ENCODE peak calls at places on chromosomes 1 and 21, in six cellular contexts. One of them, this sample, is unnamed.

GRCh38 chr1:20472860-20473711 is 12.9 kb downstream of the CAMK2N1 start:
- DNase-seq in lung: no peak
- DNase-seq in A549: peak; percentile 87
- DNase-seq in adipocyte: peak; percentile 57
- DNase-seq in PC-3: no peak
- DNase-seq in tibial artery: no peak
- DNase-seq in this sample: no peak

GRCh38 chr1:201019321-201019977 is 4.1 kb downstream of the KIF21B start:
- DNase-seq in lung: peak; percentile 83
- DNase-seq in A549: peak; percentile 84
- DNase-seq in adipocyte: peak; percentile 25
- DNase-seq in PC-3: peak; percentile 73
- DNase-seq in tibial artery: peak; percentile 54
- DNase-seq in this sample: no peak

GRCh38 chr1:188489336-188490112 is 1660.8 kb downstream of the PLA2G4A start:
- DNase-seq in lung: no peak
- DNase-seq in A549: peak; percentile 68
- DNase-seq in adipocyte: peak; percentile 57
- DNase-seq in PC-3: peak; percentile 88
- DNase-seq in tibial artery: no peak
- DNase-seq in this sample: peak; percentile 29

GRCh38 chr1:158180741-158181576 is at the start of gene CD1D:
- DNase-seq in lung: peak; percentile 37
- DNase-seq in A549: no peak
- DNase-seq in adipocyte: peak; percentile 36
- DNase-seq in PC-3: no peak
- DNase-seq in tibial artery: peak; percentile 42
- DNase-seq in this sample: no peak

GRCh38 chr1:28190337-28190979 is 14.0 kb upstream of the PTAFR start:
- DNase-seq in lung: no peak
- DNase-seq in A549: peak; percentile 57
- DNase-seq in adipocyte: peak; percentile 13
- DNase-seq in PC-3: peak; percentile 24
- DNase-seq in tibial artery: no peak
- DNase-seq in this sample: no peak

GRCh38 chr1:31161571-31161970 is 78.1 kb downstream of the NKAIN1 start:
- DNase-seq in lung: no peak
- DNase-seq in A549: no peak
- DNase-seq in adipocyte: no peak
- DNase-seq in PC-3: no peak
- DNase-seq in tibial artery: no peak
- DNase-seq in this sample: no peak

GRCh38 chr1:30377230-30378022 is 346.0 kb downstream of the MATN1 start:
- DNase-seq in lung: no peak
- DNase-seq in A549: no peak
- DNase-seq in adipocyte: no peak
- DNase-seq in PC-3: no peak
- DNase-seq in tibial artery: no peak
- DNase-seq in this sample: peak; percentile 4

GRCh38 chr1:94258873-94259331 is 21.5 kb upstream of the ARHGAP29 start:
- DNase-seq in lung: peak; percentile 56
- DNase-seq in A549: peak; percentile 48
- DNase-seq in adipocyte: peak; percentile 89
- DNase-seq in PC-3: peak; percentile 99
- DNase-seq in tibial artery: peak; percentile 73
- DNase-seq in this sample: peak; percentile 98

GRCh38 chr1:6795661-6796060 is 10.4 kb downstream of the CAMTA1 start:
- DNase-seq in lung: no peak
- DNase-seq in A549: peak; percentile 58
- DNase-seq in adipocyte: peak; percentile 66
- DNase-seq in PC-3: no peak
- DNase-seq in tibial artery: no peak
- DNase-seq in this sample: peak; percentile 94

GRCh38 chr1:228691926-228692325 is 43.4 kb upstream of the RHOU start:
- DNase-seq in lung: no peak
- DNase-seq in A549: peak; percentile 69
- DNase-seq in adipocyte: peak; percentile 53
- DNase-seq in PC-3: peak; percentile 86
- DNase-seq in tibial artery: no peak
- DNase-seq in this sample: peak; percentile 19

GRCh38 chr1:109802901-109803561 is 39.3 kb upstream of the EPS8L3 start:
- DNase-seq in lung: no peak
- DNase-seq in A549: no peak
- DNase-seq in adipocyte: no peak
- DNase-seq in PC-3: no peak
- DNase-seq in tibial artery: no peak
- DNase-seq in this sample: no peak

GRCh38 chr21:31911138-31911907 is 38.5 kb downstream of the HUNK start:
- DNase-seq in lung: no peak
- DNase-seq in A549: peak; percentile 35
- DNase-seq in adipocyte: peak; percentile 89
- DNase-seq in PC-3: peak; percentile 61
- DNase-seq in tibial artery: no peak
- DNase-seq in this sample: peak; percentile 17

GRCh38 chr1:84598418-84598817 is 24.2 kb upstream of the CTBS start:
- DNase-seq in lung: no peak
- DNase-seq in A549: no peak
- DNase-seq in adipocyte: peak; percentile 22
- DNase-seq in PC-3: no peak
- DNase-seq in tibial artery: no peak
- DNase-seq in this sample: peak; percentile 80

GRCh38 chr21:27581168-27581567 is 614.3 kb upstream of the ADAMTS5 start:
- DNase-seq in lung: no peak
- DNase-seq in A549: no peak
- DNase-seq in adipocyte: no peak
- DNase-seq in PC-3: peak; percentile 71
- DNase-seq in tibial artery: no peak
- DNase-seq in this sample: peak; percentile 74

GRCh38 chr1:36322085-36322785 is 1.2 kb downstream of the EVA1B start:
- DNase-seq in lung: no peak
- DNase-seq in A549: no peak
- DNase-seq in adipocyte: peak; percentile 46
- DNase-seq in PC-3: no peak
- DNase-seq in tibial artery: no peak
- DNase-seq in this sample: no peak

GRCh38 chr1:116934586-116935207 is 25.0 kb downstream of the PTGFRN start:
- DNase-seq in lung: no peak
- DNase-seq in A549: peak; percentile 6
- DNase-seq in adipocyte: no peak
- DNase-seq in PC-3: peak; percentile 31
- DNase-seq in tibial artery: no peak
- DNase-seq in this sample: no peak

GRCh38 chr1:117275055-117275454 is 64.3 kb upstream of the VTCN1 start:
- DNase-seq in lung: no peak
- DNase-seq in A549: no peak
- DNase-seq in adipocyte: peak; percentile 44
- DNase-seq in PC-3: no peak
- DNase-seq in tibial artery: no peak
- DNase-seq in this sample: no peak

GRCh38 chr1:7646981-7647901 is 123.9 kb upstream of the VAMP3 start:
- DNase-seq in lung: peak; percentile 76
- DNase-seq in A549: peak; percentile 46
- DNase-seq in adipocyte: peak; percentile 85
- DNase-seq in PC-3: peak; percentile 70
- DNase-seq in tibial artery: peak; percentile 47
- DNase-seq in this sample: no peak

GRCh38 chr1:202106340-202107284 is 16.1 kb upstream of the GPR37L1 start:
- DNase-seq in lung: peak; percentile 70
- DNase-seq in A549: peak; percentile 78
- DNase-seq in adipocyte: no peak
- DNase-seq in PC-3: peak; percentile 48
- DNase-seq in tibial artery: no peak
- DNase-seq in this sample: no peak

GRCh38 chr1:212644866-212645556 is 36.5 kb downstream of the ATF3 start:
- DNase-seq in lung: no peak
- DNase-seq in A549: no peak
- DNase-seq in adipocyte: no peak
- DNase-seq in PC-3: no peak
- DNase-seq in tibial artery: no peak
- DNase-seq in this sample: no peak

GRCh38 chr1:2777428-2778219 is 23.9 kb downstream of the TTC34 start:
- DNase-seq in lung: no peak
- DNase-seq in A549: no peak
- DNase-seq in adipocyte: no peak
- DNase-seq in PC-3: peak; percentile 21
- DNase-seq in tibial artery: no peak
- DNase-seq in this sample: no peak

DNA sequence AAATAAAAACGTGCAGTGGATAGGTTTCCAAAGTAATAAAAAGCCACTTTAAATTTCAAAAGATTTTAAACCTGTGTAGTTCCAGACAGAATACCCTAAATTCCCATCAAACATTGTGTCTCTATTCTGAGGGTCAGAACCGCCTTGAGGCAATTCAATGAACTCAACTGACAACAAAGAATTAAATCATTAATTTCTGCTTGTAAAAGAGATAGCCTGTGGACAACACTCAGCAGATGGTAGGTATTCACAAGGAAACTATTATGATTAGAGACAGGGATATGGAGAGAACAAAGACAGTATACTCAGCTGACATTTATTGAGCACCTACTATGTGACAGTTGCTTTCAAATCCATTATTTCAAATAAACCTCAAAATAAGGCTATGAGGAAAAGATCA is 35.1 kb upstream of the JUN start:
- DNase-seq in lung: no peak
- DNase-seq in A549: no peak
- DNase-seq in adipocyte: no peak
- DNase-seq in PC-3: no peak
- DNase-seq in tibial artery: no peak
- DNase-seq in this sample: no peak
- H3K4me1 ChIP-seq in lung: peaks cover 7% of the 10 kb centered on the region
- H3K4me1 ChIP-seq in A549: peaks cover 48% of the 10 kb centered on the region
- H3K4me1 ChIP-seq in adipocyte: peaks cover 36% of the 10 kb centered on the region
- H3K4me1 ChIP-seq in PC-3: peaks cover 61% of the 10 kb centered on the region
- H3K4me1 ChIP-seq in tibial artery: peaks cover 26% of the 10 kb centered on the region
- H3K4me1 ChIP-seq in this sample: peaks cover 67% of the 10 kb centered on the region

GRCh38 chr1:42689912-42690311 is 7.7 kb downstream of the YBX1 start:
- DNase-seq in lung: no peak
- DNase-seq in A549: no peak
- DNase-seq in adipocyte: no peak
- DNase-seq in PC-3: no peak
- DNase-seq in tibial artery: no peak
- DNase-seq in this sample: no peak
- H3K4me1 ChIP-seq in lung: peaks cover 4% of the 10 kb centered on the region
- H3K4me1 ChIP-seq in A549: peaks cover 78% of the 10 kb centered on the region
- H3K4me1 ChIP-seq in adipocyte: peaks cover 52% of the 10 kb centered on the region
- H3K4me1 ChIP-seq in PC-3: peaks cover 58% of the 10 kb centered on the region
- H3K4me1 ChIP-seq in tibial artery: peaks cover 27% of the 10 kb centered on the region
- H3K4me1 ChIP-seq in this sample: peaks cover 9% of the 10 kb centered on the region

DNA sequence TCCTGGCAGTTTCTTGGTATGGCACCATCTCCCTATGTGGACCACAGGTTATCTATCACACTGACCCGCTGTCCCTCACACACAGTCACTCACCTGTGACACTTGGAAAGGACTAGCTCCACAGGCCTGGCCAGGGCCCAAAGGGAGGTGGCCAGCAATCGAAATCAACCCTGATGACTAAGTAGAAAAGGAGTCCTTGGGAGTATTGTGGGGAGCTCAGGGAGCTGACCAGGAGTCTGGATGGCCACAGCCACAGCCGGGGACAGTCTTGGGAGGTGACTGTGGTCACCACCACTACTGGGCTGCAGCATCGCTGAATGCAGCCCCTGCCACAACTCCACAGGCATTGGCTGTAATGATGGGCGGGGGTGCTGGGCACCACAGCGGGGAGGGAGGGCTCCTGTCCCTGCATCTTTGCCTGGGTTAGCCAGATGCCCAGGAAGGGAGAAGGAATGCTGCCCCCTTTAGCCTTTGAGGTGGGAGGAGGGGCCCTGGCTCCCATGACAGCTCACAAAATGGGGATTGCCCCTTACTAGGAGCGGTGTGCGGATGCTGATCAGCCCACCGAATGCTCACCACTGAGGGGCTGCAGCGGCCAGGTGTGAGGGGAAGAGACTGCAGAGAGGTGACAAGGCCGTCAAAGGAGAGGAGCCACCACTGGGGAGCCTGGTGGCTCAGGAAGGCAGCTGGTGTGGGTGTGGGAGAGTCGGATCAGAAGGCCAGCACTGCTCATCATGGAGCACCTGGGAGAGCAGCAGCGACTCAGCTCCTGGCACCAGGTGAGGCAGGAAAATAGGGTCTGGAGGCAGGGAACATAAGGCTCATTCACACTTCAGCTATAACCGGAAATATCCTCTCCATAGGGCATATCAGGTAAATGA is 61.3 kb downstream of the H3-3A start:
- DNase-seq in lung: no peak
- DNase-seq in A549: no peak
- DNase-seq in adipocyte: no peak
- DNase-seq in PC-3: peak; percentile 80
- DNase-seq in tibial artery: no peak
- DNase-seq in this sample: no peak
- H3K4me1 ChIP-seq in lung: peaks cover 5% of the 10 kb centered on the region
- H3K4me1 ChIP-seq in A549: peaks cover 46% of the 10 kb centered on the region
- H3K4me1 ChIP-seq in adipocyte: peaks cover 7% of the 10 kb centered on the region
- H3K4me1 ChIP-seq in PC-3: peaks cover 55% of the 10 kb centered on the region
- H3K4me1 ChIP-seq in tibial artery: peaks cover 25% of the 10 kb centered on the region
- H3K4me1 ChIP-seq in this sample: peaks cover 13% of the 10 kb centered on the region

GRCh38 chr1:164583196-164583595 is 24.2 kb downstream of the PBX1 start:
- DNase-seq in lung: no peak
- DNase-seq in A549: no peak
- DNase-seq in adipocyte: no peak
- DNase-seq in PC-3: no peak
- DNase-seq in tibial artery: no peak
- DNase-seq in this sample: no peak
- H3K4me1 ChIP-seq in lung: peaks cover 8% of the 10 kb centered on the region
- H3K4me1 ChIP-seq in A549: peaks cover 30% of the 10 kb centered on the region
- H3K4me1 ChIP-seq in adipocyte: peaks cover 4% of the 10 kb centered on the region
- H3K4me1 ChIP-seq in PC-3: no peaks in the 10 kb centered on the region
- H3K4me1 ChIP-seq in tibial artery: peaks cover 46% of the 10 kb centered on the region
- H3K4me1 ChIP-seq in this sample: no peaks in the 10 kb centered on the region

DNA sequence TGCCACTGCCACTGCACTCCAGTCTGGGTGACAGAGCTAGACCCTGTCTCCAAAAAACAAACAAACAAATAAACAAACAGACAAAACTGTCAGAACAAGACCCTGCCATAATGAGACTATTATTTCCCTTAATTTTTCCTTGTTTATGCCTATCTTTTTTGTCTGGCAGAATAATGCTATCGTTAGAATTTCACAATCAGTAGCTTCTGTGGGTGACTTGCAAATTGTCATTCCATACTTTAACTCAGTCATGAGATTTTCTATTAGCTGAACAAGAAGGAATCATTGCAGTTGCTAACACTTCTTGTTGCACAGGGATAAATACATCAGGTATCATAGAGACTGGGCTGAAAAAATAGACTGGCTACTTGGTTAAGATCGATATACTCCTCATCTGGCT is 7.6 kb upstream of the THEM4 start:
- DNase-seq in lung: no peak
- DNase-seq in A549: no peak
- DNase-seq in adipocyte: no peak
- DNase-seq in PC-3: no peak
- DNase-seq in tibial artery: no peak
- DNase-seq in this sample: no peak
- H3K4me1 ChIP-seq in lung: no peaks in the 10 kb centered on the region
- H3K4me1 ChIP-seq in A549: no peaks in the 10 kb centered on the region
- H3K4me1 ChIP-seq in adipocyte: peaks cover 11% of the 10 kb centered on the region
- H3K4me1 ChIP-seq in PC-3: peaks cover 6% of the 10 kb centered on the region
- H3K4me1 ChIP-seq in tibial artery: no peaks in the 10 kb centered on the region
- H3K4me1 ChIP-seq in this sample: no peaks in the 10 kb centered on the region

GRCh38 chr1:206457408-206457807 is 12.9 kb upstream of the IKBKE start:
- DNase-seq in lung: no peak
- DNase-seq in A549: no peak
- DNase-seq in adipocyte: no peak
- DNase-seq in PC-3: peak; percentile 57
- DNase-seq in tibial artery: peak; percentile 36
- DNase-seq in this sample: no peak
- H3K4me1 ChIP-seq in lung: peaks cover 5% of the 10 kb centered on the region
- H3K4me1 ChIP-seq in A549: peaks cover 6% of the 10 kb centered on the region
- H3K4me1 ChIP-seq in adipocyte: peaks cover 36% of the 10 kb centered on the region
- H3K4me1 ChIP-seq in PC-3: peaks cover 16% of the 10 kb centered on the region
- H3K4me1 ChIP-seq in tibial artery: no peaks in the 10 kb centered on the region
- H3K4me1 ChIP-seq in this sample: peaks cover 7% of the 10 kb centered on the region